ENCODE peak calls at places on chromosomes 13 and 19, in six cellular contexts. H, K, V, C, W and J are unnamed samples. For H3K4me1 and H3K9me3, the result is how much of the 10 kb centered on the place peaks cover.

GRCh38 chr13:40124648-40125045 is 469.2 kb downstream of the COG6 start:
- DNase-seq in H (no peak), K (no peak), V (no peak), C (no peak), W (no peak), J (no peak)

GRCh38 chr13:66585669-66586203 is 644.4 kb downstream of the PCDH9 start:
- DNase-seq in H (peak), K (no peak), V (no peak), C (no peak), W (no peak), J (no peak)

GRCh38 chr13:44243198-44243852 is 130.3 kb upstream of the SERP2 start:
- DNase-seq in H (peak), K (peak), V (no peak), C (peak), W (peak), J (no peak)

GRCh38 chr19:33731886-33732285 is 64.8 kb upstream of the KCTD15 start:
- DNase-seq in H (no peak), K (no peak), V (no peak), C (no peak), W (no peak), J (no peak)

GRCh38 chr19:35642798-35643254 is 1.3 kb downstream of the ETV2 start:
- DNase-seq in H (no peak), K (no peak), V (no peak), C (no peak), W (peak), J (peak)

GRCh38 chr13:42075517-42075916 is 27.1 kb downstream of the DGKH start:
- DNase-seq in H (no peak), K (no peak), V (no peak), C (no peak), W (no peak), J (no peak)

GRCh38 chr19:21698215-21698614 is 69.2 kb downstream of the ZNF100 start:
- DNase-seq in H (peak), K (peak), V (no peak), C (no peak), W (no peak), J (peak)

GRCh38 chr13:109271555-109271954 is 514.8 kb downstream of the IRS2 start:
- DNase-seq in H (no peak), K (no peak), V (no peak), C (no peak), W (no peak), J (no peak)

GRCh38 chr19:3346677-3347353 is 19.6 kb upstream of the NFIC start:
- DNase-seq in H (peak), K (no peak), V (no peak), C (peak), W (peak), J (peak)

GRCh38 chr19:39499082-39499642 is 415 bp downstream of the DLL3 start:
- DNase-seq in H (peak), K (no peak), V (no peak), C (no peak), W (no peak), J (no peak)

GRCh38 chr19:8569066-8569761 is 8.0 kb downstream of the MYO1F start:
- DNase-seq in H (peak), K (no peak), V (no peak), C (no peak), W (no peak), J (peak)

GRCh38 chr13:71290963-71291937 is 575.8 kb downstream of the DACH1 start:
- DNase-seq in H (peak), K (no peak), V (peak), C (no peak), W (peak), J (no peak)

GRCh38 chr13:56909896-56910600 is 230.7 kb upstream of the PRR20A start:
- DNase-seq in H (no peak), K (no peak), V (no peak), C (no peak), W (no peak), J (no peak)

GRCh38 chr13:113924184-113924583 is 49.7 kb downstream of the C13orf46 start:
- DNase-seq in H (no peak), K (no peak), V (no peak), C (no peak), W (no peak), J (no peak)

GRCh38 chr19:21569497-21569870 is 64.1 kb downstream of the ZNF429 start:
- DNase-seq in H (peak), K (no peak), V (no peak), C (no peak), W (no peak), J (peak)

GRCh38 chr13:99342723-99343315 is 35.6 kb upstream of the GPR183 start:
- DNase-seq in H (no peak), K (no peak), V (no peak), C (no peak), W (no peak), J (no peak)

GRCh38 chr13:20222553-20222952 is 9.6 kb downstream of the GJB6 start:
- DNase-seq in H (no peak), K (no peak), V (no peak), C (no peak), W (no peak), J (no peak)

GRCh38 chr13:110913322-110913721 is 1.5 kb downstream of the ANKRD10 start:
- DNase-seq in H (peak), K (no peak), V (peak), C (no peak), W (no peak), J (peak)

GRCh38 chr13:38979891-38980627 is 10.6 kb downstream of the STOML3 start:
- DNase-seq in H (no peak), K (peak), V (no peak), C (peak), W (peak), J (no peak)

GRCh38 chr13:60591348-60591747 is 194.3 kb downstream of the TDRD3 start:
- DNase-seq in H (peak), K (no peak), V (no peak), C (no peak), W (no peak), J (no peak)

DNA sequence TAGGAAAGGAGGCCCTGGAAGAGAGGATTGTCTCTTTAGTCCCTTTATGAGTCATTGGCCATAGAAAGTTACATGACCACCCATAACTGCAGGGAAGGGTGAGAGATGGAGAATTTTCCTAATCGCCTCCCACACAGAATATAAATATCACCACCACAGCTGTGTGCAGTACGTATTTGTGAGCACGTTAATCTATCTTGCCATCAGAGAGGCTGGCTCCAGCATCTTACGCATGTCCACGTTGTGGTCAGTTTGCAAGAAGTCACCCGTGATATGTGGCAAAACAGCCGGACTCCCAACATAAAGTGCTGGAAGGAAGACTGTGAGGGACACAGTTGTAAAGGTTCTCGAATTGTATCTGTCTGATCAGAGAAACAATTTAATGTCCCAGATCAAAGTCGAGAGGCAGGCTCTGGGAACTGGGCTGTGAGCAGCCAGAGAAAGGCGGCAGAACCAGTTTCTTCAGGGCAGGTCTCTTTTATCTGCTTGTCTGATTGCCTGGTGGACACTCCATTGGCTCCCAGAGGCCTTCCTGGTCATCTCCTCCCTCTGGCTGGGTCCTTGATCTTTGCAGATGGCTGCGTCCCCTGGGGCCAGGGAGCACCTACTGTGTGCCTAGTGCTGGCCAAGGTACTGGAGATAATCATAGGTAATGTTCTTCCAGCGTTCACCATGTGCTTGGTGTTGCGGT is 74.9 kb downstream of the SIPA1L3 start:
- DNase-seq in H (peak), K (no peak), V (no peak), C (no peak), W (no peak), J (no peak)
- H3K4me1 ChIP-seq in H (under half), K (under half), V (under half), C (under half), W (under half), J (under half)

GRCh38 chr19:57473646-57474045 is 3.7 kb downstream of the ZNF772 start:
- DNase-seq in H (peak), K (no peak), V (no peak), C (no peak), W (no peak), J (no peak)
- H3K9me3 ChIP-seq in H (under half), K (half or more), V (under half), C (half or more), W (half or more), J (half or more)

GRCh38 chr19:44581288-44581687 is 32.1 kb upstream of the IGSF23 start:
- DNase-seq in H (no peak), K (no peak), V (no peak), C (no peak), W (no peak), J (peak)
- H3K4me3 ChIP-seq in H (no peak), K (no peak), V (no peak), C (no peak), W (no peak), J (no peak)

DNA sequence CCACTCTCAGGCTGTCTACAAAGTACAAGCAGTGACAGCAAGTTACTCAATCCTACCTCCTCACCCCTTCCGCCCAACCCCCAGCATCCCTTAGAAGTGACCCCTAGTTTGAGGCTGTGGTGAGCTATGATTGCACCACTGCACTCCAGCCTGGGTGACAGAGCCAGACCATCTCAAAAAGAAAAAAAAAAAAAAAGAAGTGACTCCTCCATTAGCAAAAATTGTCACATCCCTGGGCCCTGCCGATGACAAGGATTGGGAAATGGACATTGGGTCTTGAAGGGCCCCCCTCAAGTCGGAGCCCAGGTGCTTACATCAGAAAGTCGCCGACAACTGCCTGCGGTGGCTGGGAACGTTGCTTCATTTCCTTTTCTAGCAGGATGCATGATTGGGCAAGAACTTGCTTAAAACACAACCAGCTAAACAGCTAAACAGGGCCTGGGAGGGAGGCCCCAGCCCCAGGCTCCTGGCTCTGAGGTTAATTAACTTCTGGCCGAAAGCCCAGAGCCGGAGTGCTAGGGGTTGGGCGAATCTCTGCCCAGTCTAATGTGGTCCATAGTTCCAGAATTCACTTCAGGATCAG is 15.3 kb downstream of the RAB3D start:
- DNase-seq in H (peak), K (no peak), V (no peak), C (peak), W (peak), J (peak)
- H3K4me1 ChIP-seq in H (under half), K (under half), V (under half), C (under half), W (under half), J (under half)

DNA sequence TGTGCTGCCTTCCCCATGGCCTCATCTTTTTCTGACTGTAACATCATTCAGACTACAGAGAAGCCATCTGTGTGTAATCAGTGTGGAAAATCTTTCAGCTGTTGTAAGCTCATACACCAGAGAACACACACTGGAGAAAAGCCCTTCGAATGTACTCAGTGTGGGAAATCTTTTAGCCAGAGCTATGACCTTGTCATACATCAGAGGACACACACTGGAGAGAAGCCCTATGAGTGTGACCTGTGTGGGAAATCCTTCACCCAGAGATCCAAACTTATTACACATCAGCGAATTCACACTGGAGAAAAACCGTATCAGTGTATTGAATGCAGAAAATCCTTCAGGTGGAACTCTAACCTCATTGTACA is 17.2 kb upstream of the ZNF8 start:
- DNase-seq in H (peak), K (no peak), V (no peak), C (no peak), W (no peak), J (no peak)
- H3K9me3 ChIP-seq in H (under half), K (half or more), V (under half), C (half or more), W (half or more), J (half or more)

GRCh38 chr19:17687857-17688784 is at the start of gene UNC13A:
- DNase-seq in H (peak), K (peak), V (peak), C (peak), W (no peak), J (no peak)
- H3K4me3 ChIP-seq in H (peak), K (peak), V (no peak), C (no peak), W (no peak), J (no peak)

GRCh38 chr19:55476100-55476775 is at the start of gene ZNF628:
- DNase-seq in H (peak), K (peak), V (peak), C (peak), W (peak), J (peak)

GRCh38 chr19:55477905-55478304 is 1.5 kb downstream of the ZNF628 start:
- DNase-seq in H (no peak), K (no peak), V (no peak), C (no peak), W (no peak), J (no peak)

GRCh38 chr19:55479451-55480230 is 3.2 kb downstream of the ZNF628 start:
- DNase-seq in H (no peak), K (no peak), V (no peak), C (no peak), W (no peak), J (no peak)

GRCh38 chr19:55479045-55479444 is 2.6 kb downstream of the ZNF628 start:
- DNase-seq in H (no peak), K (no peak), V (no peak), C (no peak), W (no peak), J (peak)

GRCh38 chr19:55478364-55478763 is 1.9 kb downstream of the ZNF628 start:
- DNase-seq in H (no peak), K (no peak), V (no peak), C (no peak), W (no peak), J (no peak)
- H3K4me1 ChIP-seq in H (under half), K (under half), V (under half), C (under half), W (under half), J (under half)